ENCODE peak calls at places on chromosomes 6 and 20, in nine cellular contexts. D is mammary epithelial cell, E is PC-9, P is upper lobe of left lung, K is ascending aorta, C is ovary, T is HepG2, J is heart left ventricle, I is upper lobe of right lung. X is an unnamed sample.

GRCh38 chr6:152118678-152119077 is 311.2 kb downstream of the ESR1 start:
- DNase-seq in E (no peak), T (no peak), D (no peak), K (no peak), P (no peak), J (no peak), I (no peak), C (no peak), X (no peak)

GRCh38 chr6:6683964-6684363 is 95.4 kb downstream of the LY86 start:
- DNase-seq in T (peak; percentile 77), E (no peak), I (no peak), P (no peak), C (no peak), D (no peak), J (no peak), K (no peak), X (no peak)

GRCh38 chr20:16246870-16247269 is 326.4 kb downstream of the KIF16B start:
- DNase-seq in K (no peak), E (no peak), J (no peak), D (no peak), C (no peak), T (no peak), I (no peak), P (no peak), X (no peak)

GRCh38 chr6:99993533-99994251 is at the start of gene MCHR2:
- DNase-seq in T (no peak), J (peak; percentile 44), P (no peak), E (no peak), I (peak; percentile 57), C (no peak), D (no peak), K (no peak), X (no peak)

GRCh38 chr20:46056027-46056833 is 27.2 kb downstream of the SLC12A5 start:
- DNase-seq in D (no peak), K (no peak), T (no peak), P (no peak), I (no peak), E (no peak), J (no peak), C (no peak), X (no peak)

GRCh38 chr6:163356743-163357142 is 57.8 kb upstream of the QKI start:
- DNase-seq in K (no peak), T (no peak), E (no peak), P (no peak), J (no peak), D (no peak), C (no peak), I (no peak), X (no peak)

GRCh38 chr6:139313784-139314545 is 22.2 kb upstream of the TXLNB start:
- DNase-seq in J (no peak), I (no peak), P (no peak), T (no peak), E (no peak), D (no peak), C (no peak), K (no peak), X (no peak)

GRCh38 chr6:37557645-37558114 is 58.0 kb upstream of the CCDC167 start:
- DNase-seq in E (no peak), P (no peak), C (no peak), D (peak; percentile 10), K (no peak), I (no peak), J (no peak), T (no peak), X (no peak)

GRCh38 chr6:131060311-131060710 is 2.7 kb downstream of the EPB41L2 start:
- DNase-seq in I (no peak), T (no peak), P (no peak), D (no peak), K (no peak), J (no peak), E (no peak), C (no peak), X (no peak)

GRCh38 chr20:38883081-38883980 is 42.9 kb upstream of the FAM83D start:
- DNase-seq in E (no peak), C (no peak), D (no peak), P (no peak), J (no peak), I (peak; percentile 59), K (no peak), T (no peak), X (no peak)

GRCh38 chr6:41222513-41222912 is 5.6 kb upstream of the TREML4 start:
- DNase-seq in K (no peak), T (no peak), D (no peak), C (no peak), J (no peak), P (no peak), E (no peak), I (no peak), X (no peak)

GRCh38 chr20:59663513-59663890 is 59.2 kb downstream of the PHACTR3 start:
- DNase-seq in K (no peak), T (no peak), J (no peak), E (no peak), I (no peak), D (no peak), P (no peak), C (no peak), X (no peak)

GRCh38 chr20:39004508-39004907 is 42.4 kb downstream of the DHX35 start:
- DNase-seq in E (peak; percentile 64), T (no peak), I (peak; percentile 71), P (peak; percentile 66), C (no peak), J (no peak), K (no peak), D (peak; percentile 73), X (peak; percentile 53)

GRCh38 chr6:88989215-88989614 is 25.8 kb upstream of the RNGTT start:
- DNase-seq in E (no peak), D (peak; percentile 52), J (no peak), K (no peak), C (no peak), T (no peak), I (no peak), P (no peak), X (no peak)

GRCh38 chr6:46677314-46677654 is 10.4 kb upstream of the TDRD6 start:
- DNase-seq in T (peak; percentile 16), D (no peak), P (no peak), E (no peak), I (no peak), C (no peak), K (no peak), J (no peak), X (no peak)

GRCh38 chr6:27726620-27727023 is 185.6 kb downstream of the OR2B2 start:
- DNase-seq in C (no peak), I (no peak), T (peak; percentile 38), K (no peak), P (no peak), D (peak; percentile 67), J (no peak), E (no peak), X (no peak)

GRCh38 chr6:166032366-166033171 is 135.1 kb downstream of the TBXT start:
- DNase-seq in D (no peak), C (peak; percentile 65), J (peak; percentile 83), P (no peak), T (no peak), I (no peak), K (no peak), E (no peak), X (no peak)
- TF ChIP-seq CTCF in D (no peak), C (no peak), J (peak; percentile 16), P (no peak), T (no peak), I (no peak), K (no peak), E (no peak), X (no peak)

GRCh38 chr6:74117113-74117512 is 421.1 kb downstream of the CD109 start:
- DNase-seq in J (no peak), T (no peak), E (no peak), K (no peak), I (no peak), P (no peak), C (no peak), D (no peak), X (no peak)
- H3K27ac ChIP-seq in J (no peak overlapping the region), T (no peak overlapping the region), E (no peak overlapping the region), K (no peak overlapping the region), I (no peak overlapping the region), P (no peak overlapping the region), C (no peak overlapping the region), D (no peak overlapping the region), X (no peak overlapping the region)

GRCh38 chr6:366389-366788 is 25.2 kb upstream of the IRF4 start:
- DNase-seq in K (no peak), T (no peak), C (no peak), P (no peak), I (no peak), J (no peak), D (no peak), E (no peak), X (no peak)

GRCh38 chr6:365835-366234 is 25.7 kb upstream of the IRF4 start:
- DNase-seq in J (no peak), T (no peak), E (no peak), I (no peak), C (no peak), P (no peak), D (no peak), K (no peak), X (no peak)

GRCh38 chr6:369559-370431 is 21.8 kb upstream of the IRF4 start:
- DNase-seq in C (no peak), K (no peak), E (no peak), J (no peak), T (no peak), P (no peak), I (no peak), D (no peak), X (no peak)

GRCh38 chr6:366972-367794 is 24.4 kb upstream of the IRF4 start:
- DNase-seq in P (no peak), J (no peak), K (no peak), I (no peak), E (no peak), T (no peak), C (no peak), D (no peak), X (no peak)

DNA sequence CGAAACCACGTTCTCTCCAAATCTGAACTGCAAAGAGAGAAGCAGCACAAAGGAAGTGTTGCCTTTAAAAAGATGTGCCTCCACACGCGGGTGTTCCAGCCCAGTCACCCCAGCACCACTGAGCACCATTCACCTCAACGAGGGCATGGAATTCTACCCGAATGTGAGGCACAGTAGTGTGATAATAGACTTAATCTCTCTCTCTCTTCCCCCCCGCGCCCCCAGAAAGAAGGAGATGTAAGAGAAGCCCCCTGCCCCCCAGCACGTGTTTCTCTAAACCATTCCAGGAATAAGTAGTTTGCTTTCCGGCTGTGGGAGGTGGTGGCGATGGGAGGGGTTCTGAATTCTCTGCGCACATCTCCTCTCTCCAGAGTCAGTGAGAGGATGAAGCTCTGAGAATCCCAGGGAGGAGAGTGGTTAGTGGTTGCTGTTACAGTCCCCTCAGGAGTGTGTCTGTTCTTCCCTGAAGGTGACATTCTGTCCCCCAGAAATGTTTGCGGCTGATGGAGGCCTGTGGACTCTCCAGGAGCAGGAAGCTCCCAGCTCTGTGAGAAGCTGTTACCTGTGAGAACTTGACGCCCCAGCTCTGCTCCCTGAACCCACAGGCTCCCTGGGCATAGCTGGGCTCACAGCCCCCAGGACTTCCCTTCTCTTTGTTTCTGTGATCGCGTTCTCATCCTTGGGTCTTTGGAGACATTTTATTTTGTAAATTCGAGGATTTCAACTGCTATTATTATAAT is 23.5 kb upstream of the IRF4 start:
- DNase-seq in K (no peak), T (no peak), J (no peak), P (no peak), I (no peak), E (no peak), D (no peak), C (no peak), X (no peak)
- H3K9me3 ChIP-seq in K (peaks cover 15% of the 10 kb centered on the region), T (no peaks in the 10 kb centered on the region), J (peaks cover 12% of the 10 kb centered on the region), P (no peaks in the 10 kb centered on the region), I (no peaks in the 10 kb centered on the region), E (peaks cover 6% of the 10 kb centered on the region), D (peaks cover 29% of the 10 kb centered on the region), C (no peaks in the 10 kb centered on the region), X (no peaks in the 10 kb centered on the region)

GRCh38 chr6:135438907-135439535 is 58.5 kb downstream of the AHI1 start:
- DNase-seq in J (no peak), T (peak; percentile 30), C (no peak), P (no peak), K (no peak), E (no peak), D (peak; percentile 14), I (no peak), X (no peak)
- TF ChIP-seq CTCF in J (peak; percentile 23), T (peak; percentile 49), C (no peak), P (no peak), K (no peak), E (peak; percentile 73), D (peak; percentile 22), I (peak; percentile 40), X (peak; percentile 57)

X was measured in CD4-positive, alpha-beta T cell.